ENCODE peak calls at places on chromosome 19, in five cellular contexts. J, B, N, G and O are unnamed samples.

GRCh38 chr19:29542776-29543175 is 17.0 kb downstream of the VSTM2B start:
- DNase-seq in J (no peak), N (no peak), G (no peak), B (no peak), O (no peak)

GRCh38 chr19:3459322-3459881 is 20.9 kb downstream of the SMIM24 start:
- DNase-seq in G (peak; percentile 79), N (peak; percentile 88), J (peak; percentile 95), B (peak; percentile 46), O (peak; percentile 86)

GRCh38 chr19:55077106-55077505 is 1.4 kb downstream of the EPS8L1 start:
- DNase-seq in N (no peak), G (no peak), J (no peak), B (no peak), O (no peak)

GRCh38 chr19:3607398-3608078 is 863 bp upstream of the TBXA2R start:
- DNase-seq in J (peak; percentile 85), G (no peak), N (peak; percentile 64), B (no peak), O (no peak)

GRCh38 chr19:38224014-38224862 is at the start of gene DPF1:
- DNase-seq in J (peak; percentile 60), B (no peak), G (peak; percentile 91), N (peak; percentile 39), O (peak; percentile 56)

GRCh38 chr19:16377521-16377920 is 52.9 kb downstream of the KLF2 start:
- DNase-seq in J (no peak), G (no peak), N (peak; percentile 67), B (no peak), O (no peak)

GRCh38 chr19:49875801-49876421 is 1.2 kb downstream of the AKT1S1 start:
- DNase-seq in N (peak; percentile 64), G (peak; percentile 89), J (peak; percentile 70), B (no peak), O (peak; percentile 39)

GRCh38 chr19:19405919-19406877 is 723 bp downstream of the GATAD2A start:
- DNase-seq in B (no peak), G (peak; percentile 94), J (peak; percentile 64), N (peak; percentile 62), O (peak; percentile 54)

GRCh38 chr19:55962186-55962585 is 14.6 kb downstream of the NLRP8 start:
- DNase-seq in G (no peak), N (no peak), B (no peak), J (no peak), O (no peak)

GRCh38 chr19:19342086-19343015 is 21.7 kb downstream of the MAU2 start:
- DNase-seq in N (peak; percentile 70), J (peak; percentile 60), B (no peak), G (peak; percentile 93), O (peak; percentile 45)

GRCh38 chr19:21109116-21109515 is 27.1 kb downstream of the ZNF714 start:
- DNase-seq in G (no peak), N (no peak), J (no peak), B (no peak), O (no peak)

GRCh38 chr19:4369888-4370260 is 26.5 kb downstream of the MPND start:
- DNase-seq in G (peak; percentile 90), J (no peak), B (no peak), N (peak; percentile 42), O (peak; percentile 57)

GRCh38 chr19:54517483-54517882 is 14.9 kb downstream of the LAIR2 start:
- DNase-seq in J (peak; percentile 33), N (peak; percentile 35), G (no peak), B (no peak), O (no peak)

GRCh38 chr19:58227964-58228583 is 640 bp upstream of the ZNF544 start:
- DNase-seq in G (no peak), N (no peak), B (peak; percentile 0), J (no peak), O (peak; percentile 12)

GRCh38 chr19:2609389-2610116 is 92.9 kb downstream of the GNG7 start:
- DNase-seq in J (no peak), B (no peak), G (no peak), N (no peak), O (no peak)

GRCh38 chr19:38319421-38320258 is at the start of gene KCNK6:
- DNase-seq in B (no peak), N (peak; percentile 39), J (peak; percentile 57), G (peak; percentile 89), O (no peak)

GRCh38 chr19:50273821-50274220 is 55.4 kb downstream of the KCNC3 start:
- DNase-seq in N (no peak), B (no peak), G (no peak), J (no peak), O (no peak)

GRCh38 chr19:54231077-54231931 is 8.5 kb upstream of the LILRB3 start:
- DNase-seq in G (peak; percentile 91), B (peak; percentile 21), J (peak; percentile 89), N (peak; percentile 87), O (peak; percentile 33)

GRCh38 chr19:4506449-4507149 is 11.7 kb downstream of the PLIN4 start:
- DNase-seq in J (no peak), B (no peak), N (no peak), G (no peak), O (no peak)

GRCh38 chr19:48206402-48207093 is 36.1 kb downstream of the ZSWIM9 start:
- DNase-seq in B (no peak), J (no peak), G (no peak), N (no peak), O (no peak)

GRCh38 chr19:18112989-18113478 is 15.5 kb downstream of the MAST3 start:
- DNase-seq in G (peak; percentile 89), B (no peak), J (peak; percentile 79), N (peak; percentile 87), O (peak; percentile 63)

GRCh38 chr19:38629568-38629967 is 10.6 kb downstream of the EIF3K start:
- DNase-seq in N (no peak), G (no peak), B (no peak), J (no peak), O (no peak)

GRCh38 chr19:54400913-54401312 is 14.4 kb upstream of the TTYH1 start:
- DNase-seq in G (no peak), N (no peak), B (no peak), J (no peak), O (no peak)